ENCODE peak calls at places on chromosomes 4 and X, in six cellular contexts. One of them, this sample, is unnamed.

GRCh38 chrX:139795196-139795595 is 87.2 kb upstream of the MCF2 start:
- DNase-seq in left ventricle myocardium superior: no peak
- DNase-seq in progenitor cell of endocrine pancreas: no peak
- DNase-seq in HCT116: no peak
- DNase-seq in CD8-positive, alpha-beta memory T cell: no peak
- DNase-seq in T follicular helper cell: no peak
- DNase-seq in this sample: no peak

GRCh38 chr4:20348411-20348810 is 96.7 kb downstream of the SLIT2 start:
- DNase-seq in left ventricle myocardium superior: no peak
- DNase-seq in progenitor cell of endocrine pancreas: no peak
- DNase-seq in HCT116: no peak
- DNase-seq in CD8-positive, alpha-beta memory T cell: no peak
- DNase-seq in T follicular helper cell: no peak
- DNase-seq in this sample: no peak

GRCh38 chr4:7171191-7171900 is 21.0 kb upstream of the SORCS2 start:
- DNase-seq in left ventricle myocardium superior: no peak
- DNase-seq in progenitor cell of endocrine pancreas: no peak
- DNase-seq in HCT116: no peak
- DNase-seq in CD8-positive, alpha-beta memory T cell: no peak
- DNase-seq in T follicular helper cell: no peak
- DNase-seq in this sample: no peak

GRCh38 chrX:15567886-15568616 is 32.7 kb downstream of the ACE2 start:
- DNase-seq in left ventricle myocardium superior: no peak
- DNase-seq in progenitor cell of endocrine pancreas: no peak
- DNase-seq in HCT116: no peak
- DNase-seq in CD8-positive, alpha-beta memory T cell: no peak
- DNase-seq in T follicular helper cell: no peak
- DNase-seq in this sample: no peak

GRCh38 chr4:7251321-7251720 is 59.0 kb downstream of the SORCS2 start:
- DNase-seq in left ventricle myocardium superior: no peak
- DNase-seq in progenitor cell of endocrine pancreas: no peak
- DNase-seq in HCT116: no peak
- DNase-seq in CD8-positive, alpha-beta memory T cell: no peak
- DNase-seq in T follicular helper cell: no peak
- DNase-seq in this sample: no peak

GRCh38 chr4:131447883-131448282 is 1701.2 kb upstream of the PCDH10 start:
- DNase-seq in left ventricle myocardium superior: no peak
- DNase-seq in progenitor cell of endocrine pancreas: no peak
- DNase-seq in HCT116: no peak
- DNase-seq in CD8-positive, alpha-beta memory T cell: no peak
- DNase-seq in T follicular helper cell: no peak
- DNase-seq in this sample: no peak

GRCh38 chr4:71188951-71189350 is 149.9 kb upstream of the SLC4A4 start:
- DNase-seq in left ventricle myocardium superior: no peak
- DNase-seq in progenitor cell of endocrine pancreas: no peak
- DNase-seq in HCT116: no peak
- DNase-seq in CD8-positive, alpha-beta memory T cell: no peak
- DNase-seq in T follicular helper cell: no peak
- DNase-seq in this sample: no peak

GRCh38 chrX:1084689-1085088 is 127.8 kb downstream of the CRLF2 start:
- DNase-seq in left ventricle myocardium superior: no peak
- DNase-seq in progenitor cell of endocrine pancreas: no peak
- DNase-seq in HCT116: no peak
- DNase-seq in CD8-positive, alpha-beta memory T cell: no peak
- DNase-seq in T follicular helper cell: no peak
- DNase-seq in this sample: no peak

GRCh38 chr4:53960843-53961242 is 103.6 kb downstream of the CHIC2 start:
- DNase-seq in left ventricle myocardium superior: no peak
- DNase-seq in progenitor cell of endocrine pancreas: no peak
- DNase-seq in HCT116: no peak
- DNase-seq in CD8-positive, alpha-beta memory T cell: no peak
- DNase-seq in T follicular helper cell: no peak
- DNase-seq in this sample: no peak

GRCh38 chrX:153765138-153766079 is 1.4 kb downstream of the PLXNB3 start:
- DNase-seq in left ventricle myocardium superior: no peak
- DNase-seq in progenitor cell of endocrine pancreas: no peak
- DNase-seq in HCT116: no peak
- DNase-seq in CD8-positive, alpha-beta memory T cell: no peak
- DNase-seq in T follicular helper cell: no peak
- DNase-seq in this sample: no peak

GRCh38 chr4:46123872-46124755 is at the start of gene GABRG1:
- DNase-seq in left ventricle myocardium superior: no peak
- DNase-seq in progenitor cell of endocrine pancreas: no peak
- DNase-seq in HCT116: no peak
- DNase-seq in CD8-positive, alpha-beta memory T cell: no peak
- DNase-seq in T follicular helper cell: no peak
- DNase-seq in this sample: no peak

GRCh38 chrX:42920752-42921151 is 142.8 kb upstream of the PPP1R2C start:
- DNase-seq in left ventricle myocardium superior: no peak
- DNase-seq in progenitor cell of endocrine pancreas: no peak
- DNase-seq in HCT116: no peak
- DNase-seq in CD8-positive, alpha-beta memory T cell: no peak
- DNase-seq in T follicular helper cell: no peak
- DNase-seq in this sample: no peak

GRCh38 chrX:20361890-20362262 is 95.2 kb upstream of the RPS6KA3 start:
- DNase-seq in left ventricle myocardium superior: no peak
- DNase-seq in progenitor cell of endocrine pancreas: no peak
- DNase-seq in HCT116: no peak
- DNase-seq in CD8-positive, alpha-beta memory T cell: no peak
- DNase-seq in T follicular helper cell: no peak
- DNase-seq in this sample: no peak

GRCh38 chr4:152678841-152679240 is 956 bp downstream of the TMEM154 start:
- DNase-seq in left ventricle myocardium superior: no peak
- DNase-seq in progenitor cell of endocrine pancreas: no peak
- DNase-seq in HCT116: no peak
- DNase-seq in CD8-positive, alpha-beta memory T cell: no peak
- DNase-seq in T follicular helper cell: no peak
- DNase-seq in this sample: no peak

GRCh38 chr4:46878641-46879040 is 30.4 kb downstream of the COX7B2 start:
- DNase-seq in left ventricle myocardium superior: no peak
- DNase-seq in progenitor cell of endocrine pancreas: no peak
- DNase-seq in HCT116: no peak
- DNase-seq in CD8-positive, alpha-beta memory T cell: no peak
- DNase-seq in T follicular helper cell: no peak
- DNase-seq in this sample: no peak

GRCh38 chr4:86977621-86978184 is 42.9 kb downstream of the AFF1 start:
- DNase-seq in left ventricle myocardium superior: no peak
- DNase-seq in progenitor cell of endocrine pancreas: no peak
- DNase-seq in HCT116: peak
- DNase-seq in CD8-positive, alpha-beta memory T cell: no peak
- DNase-seq in T follicular helper cell: no peak
- DNase-seq in this sample: no peak

GRCh38 chr4:169492436-169493163 is 119.8 kb downstream of the NEK1 start:
- DNase-seq in left ventricle myocardium superior: peak
- DNase-seq in progenitor cell of endocrine pancreas: no peak
- DNase-seq in HCT116: peak
- DNase-seq in CD8-positive, alpha-beta memory T cell: no peak
- DNase-seq in T follicular helper cell: no peak
- DNase-seq in this sample: no peak

GRCh38 chr4:169060396-169061081 is 50.5 kb upstream of the CBR4 start:
- DNase-seq in left ventricle myocardium superior: no peak
- DNase-seq in progenitor cell of endocrine pancreas: no peak
- DNase-seq in HCT116: no peak
- DNase-seq in CD8-positive, alpha-beta memory T cell: no peak
- DNase-seq in T follicular helper cell: no peak
- DNase-seq in this sample: no peak

GRCh38 chr4:177391953-177392352 is 50.3 kb downstream of the AGA start:
- DNase-seq in left ventricle myocardium superior: no peak
- DNase-seq in progenitor cell of endocrine pancreas: no peak
- DNase-seq in HCT116: no peak
- DNase-seq in CD8-positive, alpha-beta memory T cell: no peak
- DNase-seq in T follicular helper cell: no peak
- DNase-seq in this sample: no peak

GRCh38 chrX:135931644-135932487 is 38.4 kb downstream of the SAGE1 start:
- DNase-seq in left ventricle myocardium superior: peak
- DNase-seq in progenitor cell of endocrine pancreas: peak
- DNase-seq in HCT116: peak
- DNase-seq in CD8-positive, alpha-beta memory T cell: peak
- DNase-seq in T follicular helper cell: peak
- DNase-seq in this sample: peak

GRCh38 chrX:46953137-46953527 is 40.9 kb downstream of the JADE3 start:
- DNase-seq in left ventricle myocardium superior: no peak
- DNase-seq in progenitor cell of endocrine pancreas: no peak
- DNase-seq in HCT116: no peak
- DNase-seq in CD8-positive, alpha-beta memory T cell: no peak
- DNase-seq in T follicular helper cell: no peak
- DNase-seq in this sample: no peak

GRCh38 chr4:72525938-72526337 is 43.1 kb downstream of the ADAMTS3 start:
- DNase-seq in left ventricle myocardium superior: peak
- DNase-seq in progenitor cell of endocrine pancreas: no peak
- DNase-seq in HCT116: no peak
- DNase-seq in CD8-positive, alpha-beta memory T cell: no peak
- DNase-seq in T follicular helper cell: no peak
- DNase-seq in this sample: no peak

GRCh38 chrX:39728852-39729587 is 368.7 kb downstream of the BCOR start:
- DNase-seq in left ventricle myocardium superior: no peak
- DNase-seq in progenitor cell of endocrine pancreas: no peak
- DNase-seq in HCT116: no peak
- DNase-seq in CD8-positive, alpha-beta memory T cell: no peak
- DNase-seq in T follicular helper cell: no peak
- DNase-seq in this sample: no peak

GRCh38 chr4:86247328-86247727 is 112.5 kb downstream of the MAPK10 start:
- DNase-seq in left ventricle myocardium superior: no peak
- DNase-seq in progenitor cell of endocrine pancreas: no peak
- DNase-seq in HCT116: no peak
- DNase-seq in CD8-positive, alpha-beta memory T cell: no peak
- DNase-seq in T follicular helper cell: no peak
- DNase-seq in this sample: no peak

GRCh38 chr4:142126890-142127497 is 490.6 kb downstream of the IL15 start:
- DNase-seq in left ventricle myocardium superior: no peak
- DNase-seq in progenitor cell of endocrine pancreas: peak
- DNase-seq in HCT116: peak
- DNase-seq in CD8-positive, alpha-beta memory T cell: peak
- DNase-seq in T follicular helper cell: peak
- DNase-seq in this sample: peak

GRCh38 chr4:965048-965765 is 8.2 kb downstream of the DGKQ start:
- DNase-seq in left ventricle myocardium superior: peak
- DNase-seq in progenitor cell of endocrine pancreas: no peak
- DNase-seq in HCT116: no peak
- DNase-seq in CD8-positive, alpha-beta memory T cell: no peak
- DNase-seq in T follicular helper cell: no peak
- DNase-seq in this sample: no peak

GRCh38 chr4:3302786-3303444 is 10.1 kb downstream of the RGS12 start:
- DNase-seq in left ventricle myocardium superior: no peak
- DNase-seq in progenitor cell of endocrine pancreas: no peak
- DNase-seq in HCT116: no peak
- DNase-seq in CD8-positive, alpha-beta memory T cell: peak
- DNase-seq in T follicular helper cell: no peak
- DNase-seq in this sample: no peak

GRCh38 chrX:53000447-53001208 is 42.3 kb upstream of the FAM156A start:
- DNase-seq in left ventricle myocardium superior: no peak
- DNase-seq in progenitor cell of endocrine pancreas: no peak
- DNase-seq in HCT116: no peak
- DNase-seq in CD8-positive, alpha-beta memory T cell: no peak
- DNase-seq in T follicular helper cell: no peak
- DNase-seq in this sample: no peak

GRCh38 chr4:169272265-169272886 is 1.6 kb upstream of the SH3RF1 start:
- DNase-seq in left ventricle myocardium superior: no peak
- DNase-seq in progenitor cell of endocrine pancreas: no peak
- DNase-seq in HCT116: no peak
- DNase-seq in CD8-positive, alpha-beta memory T cell: no peak
- DNase-seq in T follicular helper cell: no peak
- DNase-seq in this sample: no peak

GRCh38 chr4:39812500-39812899 is 114.6 kb downstream of the UBE2K start:
- DNase-seq in left ventricle myocardium superior: no peak
- DNase-seq in progenitor cell of endocrine pancreas: no peak
- DNase-seq in HCT116: no peak
- DNase-seq in CD8-positive, alpha-beta memory T cell: peak
- DNase-seq in T follicular helper cell: no peak
- DNase-seq in this sample: no peak

GRCh38 chr4:164956766-164957643 is 20.5 kb downstream of the TRIM61 start:
- DNase-seq in left ventricle myocardium superior: peak
- DNase-seq in progenitor cell of endocrine pancreas: peak
- DNase-seq in HCT116: no peak
- DNase-seq in CD8-positive, alpha-beta memory T cell: peak
- DNase-seq in T follicular helper cell: peak
- DNase-seq in this sample: peak

GRCh38 chr4:6184169-6184568 is 16.2 kb downstream of the JAKMIP1 start:
- DNase-seq in left ventricle myocardium superior: no peak
- DNase-seq in progenitor cell of endocrine pancreas: no peak
- DNase-seq in HCT116: no peak
- DNase-seq in CD8-positive, alpha-beta memory T cell: no peak
- DNase-seq in T follicular helper cell: no peak
- DNase-seq in this sample: no peak

GRCh38 chr4:8147231-8147970 is 11.2 kb downstream of the ABLIM2 start:
- DNase-seq in left ventricle myocardium superior: no peak
- DNase-seq in progenitor cell of endocrine pancreas: no peak
- DNase-seq in HCT116: no peak
- DNase-seq in CD8-positive, alpha-beta memory T cell: no peak
- DNase-seq in T follicular helper cell: no peak
- DNase-seq in this sample: no peak